ENCODE peak calls at places on chromosomes 16 and 17, in four cellular contexts. S is GM12865, G is AG10803, T is adrenal gland. V is an unnamed sample.

GRCh38 chr17:27568811-27569210 is 62.2 kb upstream of the LGALS9 start:
- DNase-seq in S (no peak), G (no peak), T (no peak), V (no peak)

GRCh38 chr16:5072334-5073278 is 963 bp downstream of the ALG1 start:
- DNase-seq in S (no peak), G (no peak), T (no peak), V (no peak)

GRCh38 chr16:80084614-80085013 is 456.2 kb upstream of the DYNLRB2 start:
- DNase-seq in S (peak; percentile 21), G (peak; percentile 55), T (peak; percentile 61), V (peak; percentile 1)

GRCh38 chr17:68592667-68593330 is 8.4 kb downstream of the FAM20A start:
- DNase-seq in S (no peak), G (peak; percentile 39), T (no peak), V (no peak)

GRCh38 chr17:31900877-31901276 is 631 bp downstream of the UTP6 start:
- DNase-seq in S (peak; percentile 22), G (peak; percentile 44), T (no peak), V (no peak)

GRCh38 chr16:72126429-72126765 is 32.8 kb downstream of the DHX38 start:
- DNase-seq in S (no peak), G (no peak), T (no peak), V (no peak)

GRCh38 chr17:77723071-77723908 is 235.2 kb upstream of the TNRC6C start:
- DNase-seq in S (no peak), G (no peak), T (no peak), V (no peak)

GRCh38 chr16:57196276-57196675 is 10.1 kb downstream of the RSPRY1 start:
- DNase-seq in S (no peak), G (no peak), T (no peak), V (no peak)

GRCh38 chr17:7977039-7977438 is 25.4 kb upstream of the GUCY2D start:
- DNase-seq in S (no peak), G (no peak), T (no peak), V (no peak)

GRCh38 chr17:40548491-40548981 is 16.7 kb downstream of the CCR7 start:
- DNase-seq in S (no peak), G (no peak), T (no peak), V (no peak)

GRCh38 chr17:9544221-9544620 is 31.4 kb downstream of the STX8 start:
- DNase-seq in S (no peak), G (no peak), T (no peak), V (no peak)

GRCh38 chr16:87790278-87791023 is 24.7 kb upstream of the KLHDC4 start:
- DNase-seq in S (no peak), G (peak; percentile 31), T (peak; percentile 61), V (no peak)

GRCh38 chr17:8791248-8791909 is 7.8 kb downstream of the MFSD6L start:
- DNase-seq in S (no peak), G (no peak), T (no peak), V (no peak)

GRCh38 chr17:18026408-18026776 is 12.6 kb downstream of the ATPAF2 start:
- DNase-seq in S (no peak), G (peak; percentile 86), T (no peak), V (no peak)

GRCh38 chr17:40287159-40287493 is 553 bp upstream of the CDC6 start:
- DNase-seq in S (no peak), G (no peak), T (no peak), V (no peak)

GRCh38 chr16:29147710-29148425 is 163.0 kb downstream of the LAT start:
- DNase-seq in S (no peak), G (no peak), T (peak; percentile 2), V (no peak)

GRCh38 chr16:78441298-78441697 is 341.8 kb downstream of the WWOX start:
- DNase-seq in S (no peak), G (no peak), T (no peak), V (no peak)

GRCh38 chr17:79131701-79132100 is 57.1 kb downstream of the ENGASE start:
- DNase-seq in S (no peak), G (no peak), T (no peak), V (no peak)

GRCh38 chr17:78724544-78724943 is 57.5 kb downstream of the CYTH1 start:
- DNase-seq in S (no peak), G (no peak), T (peak; percentile 60), V (no peak)

GRCh38 chr16:6602401-6602800 is 730.2 kb upstream of the RBFOX1 start:
- DNase-seq in S (no peak), G (no peak), T (no peak), V (no peak)

GRCh38 chr16:86126891-86127290 is 227.9 kb downstream of the IRF8 start:
- DNase-seq in S (no peak), G (no peak), T (no peak), V (no peak)

GRCh38 chr16:86120201-86120981 is 221.4 kb downstream of the IRF8 start:
- DNase-seq in S (no peak), G (no peak), T (no peak), V (no peak)

GRCh38 chr16:86120982-86121242 is 221.9 kb downstream of the IRF8 start:
- DNase-seq in S (no peak), G (no peak), T (no peak), V (no peak)

GRCh38 chr16:86121611-86122010 is 222.6 kb downstream of the IRF8 start:
- DNase-seq in S (no peak), G (no peak), T (no peak), V (no peak)

GRCh38 chr16:86122681-86123342 is 223.8 kb downstream of the IRF8 start:
- DNase-seq in S (no peak), G (no peak), T (no peak), V (no peak)
- TF ChIP-seq CTCF in S (no peak), G (no peak), T (no peak), V (no peak)

DNA sequence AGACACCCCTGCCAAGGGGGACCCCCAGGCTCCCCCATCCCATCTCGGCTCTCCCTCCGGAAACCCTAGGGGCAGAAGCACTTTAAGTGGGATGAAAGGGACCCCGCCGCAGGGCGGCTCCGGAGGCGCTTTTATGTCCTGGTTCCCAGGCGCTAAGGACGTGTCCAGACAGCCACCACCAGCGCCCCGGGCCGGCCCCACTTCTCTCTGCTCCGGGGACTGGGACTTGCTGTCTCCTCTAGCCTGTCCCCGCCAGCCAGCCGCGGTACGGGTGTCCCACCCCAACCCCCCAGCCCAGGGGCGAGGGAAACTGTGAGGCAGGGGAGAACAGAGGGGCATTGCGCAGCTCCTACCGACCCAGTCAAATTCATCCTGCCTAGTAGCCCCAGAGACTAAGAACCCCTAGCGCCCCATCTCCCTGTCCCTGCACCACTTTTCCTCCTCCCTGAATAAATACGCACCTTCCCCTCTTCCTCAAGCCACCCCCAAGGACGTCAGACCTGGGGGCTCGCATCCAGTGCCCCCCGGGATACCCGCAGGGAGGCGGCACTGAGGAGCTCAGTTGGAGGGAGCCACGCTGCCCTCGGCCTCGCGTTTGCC is 4.1 kb downstream of the SP6 start:
- DNase-seq in S (no peak), G (no peak), T (no peak), V (no peak)
- H3K4me3 ChIP-seq in S (no peak overlapping the region), G (no peak overlapping the region), T (no peak overlapping the region), V (no peak overlapping the region)

DNA sequence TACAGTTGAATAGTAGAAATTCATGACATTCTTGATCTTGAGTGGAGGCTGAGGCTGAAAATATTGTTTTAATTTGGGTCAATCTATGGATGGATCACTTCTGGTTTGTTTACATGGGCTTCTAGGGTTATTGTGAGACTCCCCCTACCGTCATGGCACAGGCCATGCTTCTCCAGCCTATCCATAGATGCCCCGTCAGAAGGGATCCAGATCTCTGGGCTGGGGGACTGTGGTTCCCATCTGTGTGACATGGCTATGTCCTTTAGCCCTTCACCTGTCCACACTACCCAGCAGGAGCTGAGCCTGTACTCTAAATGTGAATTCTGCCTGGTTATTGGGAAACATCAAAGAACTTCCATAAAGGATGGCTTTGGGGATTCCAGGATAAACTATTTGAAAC is 160.4 kb downstream of the ABCC12 start:
- DNase-seq in S (no peak), G (no peak), T (no peak), V (no peak)
- TF ChIP-seq CTCF in S (no peak), G (peak; percentile 12), T (no peak), V (peak; percentile 26)

GRCh38 chr17:81003711-81004335 is 12.2 kb downstream of the CHMP6 start:
- DNase-seq in S (no peak), G (no peak), T (no peak), V (no peak)

GRCh38 chr17:81002013-81002384 is 10.4 kb downstream of the CHMP6 start:
- DNase-seq in S (no peak), G (no peak), T (no peak), V (no peak)

GRCh38 chr17:81008140-81008539 is 16.5 kb downstream of the CHMP6 start:
- DNase-seq in S (no peak), G (no peak), T (no peak), V (no peak)

GRCh38 chr17:81002409-81003361 is 11.0 kb downstream of the CHMP6 start:
- DNase-seq in S (no peak), G (peak; percentile 52), T (peak; percentile 72), V (no peak)

DNA sequence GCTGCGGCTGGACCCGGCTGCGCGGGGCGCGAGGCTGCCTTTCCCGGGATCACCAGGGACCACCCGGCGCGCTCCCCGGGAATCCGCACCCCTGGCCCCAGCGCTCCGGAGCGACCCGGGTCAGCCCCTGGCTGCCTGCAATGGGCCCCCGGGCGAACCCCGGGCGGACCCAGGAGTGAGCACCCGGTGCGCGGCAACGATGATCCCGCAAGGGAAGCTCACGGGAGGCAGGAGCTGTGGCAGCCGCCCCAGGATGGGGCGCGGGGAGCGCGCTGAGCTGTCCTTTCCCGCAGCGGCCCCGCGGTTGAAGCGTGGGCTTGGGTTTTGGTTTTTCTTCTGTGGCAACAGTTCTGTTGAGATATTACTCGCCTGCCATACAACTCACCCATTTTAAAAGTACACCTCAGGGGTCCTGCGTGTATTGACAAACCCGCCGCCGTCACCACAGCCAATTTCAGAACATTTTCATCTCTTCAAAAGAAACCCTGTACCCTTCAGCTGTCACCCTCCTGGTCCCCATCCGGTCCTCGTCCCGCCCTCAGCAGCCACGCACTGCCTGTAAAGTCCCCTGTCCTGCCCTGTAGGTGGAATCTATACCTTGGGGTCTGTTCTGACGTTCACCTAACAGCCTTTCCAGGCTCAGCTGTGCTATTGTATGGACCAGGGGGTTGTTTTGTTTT is 12.8 kb downstream of the CHMP6 start:
- DNase-seq in S (no peak), G (no peak), T (no peak), V (no peak)
- H3K4me3 ChIP-seq in S (no peak overlapping the region), G (no peak overlapping the region), T (no peak overlapping the region), V (no peak overlapping the region)

DNA sequence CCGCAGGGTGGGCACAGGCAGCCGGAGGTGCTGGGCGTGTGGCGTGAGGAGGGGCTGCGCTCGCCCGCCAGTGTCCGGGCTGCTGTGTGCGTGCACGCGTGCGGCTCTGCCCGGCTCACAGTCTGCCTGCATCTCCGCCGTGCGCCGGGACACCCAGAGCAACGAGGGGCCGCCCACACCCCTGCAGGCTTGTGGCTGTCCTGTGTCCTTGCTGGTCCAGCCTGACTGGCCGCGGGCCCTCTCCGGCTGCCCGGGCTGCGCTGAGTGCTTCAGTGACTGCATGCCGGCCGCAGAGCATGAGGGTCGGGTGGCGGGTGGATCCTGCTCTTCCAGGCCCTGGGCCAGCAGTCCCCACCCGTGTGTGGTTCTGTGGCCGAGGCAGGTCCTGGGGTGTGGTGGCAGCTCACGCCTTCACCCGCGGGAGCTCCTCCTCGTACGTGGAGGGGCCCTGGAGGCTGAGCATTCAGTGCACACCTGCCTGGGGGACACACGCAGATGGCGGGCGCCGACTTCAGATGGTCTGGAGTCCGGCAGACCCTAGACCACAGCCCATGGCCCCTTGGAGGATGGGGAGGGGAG is 12.4 kb downstream of the TPSG1 start:
- DNase-seq in S (no peak), G (no peak), T (no peak), V (no peak)
- TF ChIP-seq CTCF in S (no peak), G (no peak), T (no peak), V (no peak)

GRCh38 chr17:36608280-36608679 is 6.9 kb downstream of the MRM1 start:
- DNase-seq in S (no peak), G (no peak), T (no peak), V (no peak)
- H3K4me3 ChIP-seq in S (no peak overlapping the region), G (no peak overlapping the region), T (no peak overlapping the region), V (no peak overlapping the region)